ENCODE peak calls at places on chromosomes 16 and 17, in four cellular contexts. R is mesothelial cell of epicardium; P is GM04503; D is activated effector memory CD4-positive, alpha-beta T cell treated with Interleukin-2 at 50 U/mL for 16 hours. V is an unnamed sample.

GRCh38 chr17:74052993-74053744 is 150.3 kb upstream of the RPL38 start:
- DNase-seq in R (no peak), P (no peak), D (no peak), V (no peak)

GRCh38 chr17:79840204-79840988 is 1.2 kb upstream of the CBX4 start:
- DNase-seq in R (no peak), P (no peak), D (no peak), V (no peak)

GRCh38 chr17:70050192-70050591 is 24.8 kb upstream of the KCNJ16 start:
- DNase-seq in R (no peak), P (peak), D (no peak), V (no peak)

GRCh38 chr17:7992516-7992915 is 9.9 kb upstream of the GUCY2D start:
- DNase-seq in R (no peak), D (no peak), P (peak), V (peak)

GRCh38 chr16:56860226-56861020 is 4.6 kb upstream of the SLC12A3 start:
- DNase-seq in R (no peak), D (peak), P (no peak), V (no peak)

GRCh38 chr17:1227917-1228751 is 42.1 kb upstream of the BHLHA9 start:
- DNase-seq in R (no peak), P (no peak), D (no peak), V (no peak)

GRCh38 chr17:81291662-81292061 is 3.4 kb downstream of the SLC38A10 start:
- DNase-seq in R (peak), D (peak), P (no peak), V (peak)

GRCh38 chr17:73089918-73090317 is 2.6 kb downstream of the SLC39A11 start:
- DNase-seq in D (no peak), P (no peak), R (no peak), V (no peak)

GRCh38 chr16:72590179-72590937 is 418.4 kb upstream of the PMFBP1 start:
- DNase-seq in D (no peak), P (no peak), R (no peak), V (no peak)

GRCh38 chr17:65374966-65375365 is 186.5 kb downstream of the AXIN2 start:
- DNase-seq in P (no peak), R (no peak), D (no peak), V (no peak)

GRCh38 chr16:2174396-2175131 is 19.0 kb downstream of the TRAF7 start:
- DNase-seq in R (no peak), P (no peak), D (no peak), V (no peak)

GRCh38 chr17:78040561-78041400 is 82.3 kb downstream of the TNRC6C start:
- DNase-seq in R (no peak), D (peak), P (peak), V (peak)

GRCh38 chr16:30715777-30716445 is 16.9 kb downstream of the SRCAP start:
- DNase-seq in R (no peak), D (peak), P (no peak), V (no peak)

GRCh38 chr17:9837551-9838471 is 12.1 kb downstream of the GLP2R start:
- DNase-seq in P (peak), R (no peak), D (no peak), V (no peak)

GRCh38 chr17:2900842-2901241 is 104.6 kb downstream of the RAP1GAP2 start:
- DNase-seq in R (no peak), P (no peak), D (no peak), V (no peak)

GRCh38 chr17:81868674-81869220 is 2.4 kb downstream of the ARHGDIA start:
- DNase-seq in R (no peak), P (no peak), D (no peak), V (no peak)

GRCh38 chr16:4674926-4675530 is 18.3 kb upstream of the NUDT16L1 start:
- DNase-seq in R (no peak), D (no peak), P (no peak), V (no peak)

GRCh38 chr16:4341250-4341649 is 9.9 kb downstream of the PAM16 start:
- DNase-seq in P (no peak), D (no peak), R (no peak), V (no peak)

GRCh38 chr17:81277421-81277820 is 17.7 kb downstream of the SLC38A10 start:
- DNase-seq in P (no peak), D (no peak), R (no peak), V (no peak)

GRCh38 chr16:53257001-53257400 is 177.3 kb upstream of the RBL2 start:
- DNase-seq in D (no peak), R (no peak), P (peak), V (no peak)

GRCh38 chr16:52440248-52440647 is 106.7 kb downstream of the TOX3 start:
- DNase-seq in D (no peak), R (no peak), P (no peak), V (no peak)

GRCh38 chr16:53211253-53211652 is 156.5 kb downstream of the CHD9 start:
- DNase-seq in R (no peak), P (no peak), D (no peak), V (no peak)

GRCh38 chr16:76941091-76941490 is 249.9 kb upstream of the MON1B start:
- DNase-seq in R (no peak), P (no peak), D (no peak), V (no peak)

GRCh38 chr17:7685533-7686220 is 1.6 kb downstream of the TP53 start:
- DNase-seq in R (peak), P (no peak), D (peak), V (peak)

GRCh38 chr17:979539-980405 is at the start of gene NXN:
- DNase-seq in P (no peak), R (peak), D (peak), V (peak)

GRCh38 chr17:47315451-47316266 is 8.1 kb upstream of the EFCAB13 start:
- DNase-seq in R (no peak), D (no peak), P (no peak), V (no peak)

GRCh38 chr16:31382485-31383161 is 10.5 kb upstream of the ITGAD start:
- DNase-seq in R (no peak), P (no peak), D (peak), V (peak)

GRCh38 chr17:79332011-79332410 is 257.4 kb downstream of the ENGASE start:
- DNase-seq in D (no peak), R (no peak), P (no peak), V (no peak)

GRCh38 chr16:55418586-55418985 is 60.4 kb upstream of the MMP2 start:
- DNase-seq in D (no peak), P (no peak), R (no peak), V (no peak)

GRCh38 chr17:61144876-61145564 is 254.6 kb upstream of the TBX2 start:
- DNase-seq in R (no peak), P (no peak), D (no peak), V (no peak)

GRCh38 chr17:4968166-4968915 is 724 bp upstream of the SPAG7 start:
- DNase-seq in P (no peak), D (peak), R (no peak), V (no peak)

GRCh38 chr17:48671697-48672171 is 45.6 kb upstream of the HOXB9 start:
- DNase-seq in P (peak), D (peak), R (peak), V (peak)

GRCh38 chr17:3167574-3167973 is 29.7 kb upstream of the OR1A2 start:
- DNase-seq in P (no peak), R (no peak), D (no peak), V (no peak)